ENCODE peak calls at places on chromosomes 2 and 18, in five cellular contexts. One of them, this sample, is unnamed.

GRCh38 chr2:18284331-18284730 is 276.1 kb downstream of the RDH14 start:
- ATAC-seq in GM12878: no peak
- ATAC-seq in upper lobe of left lung: no peak
- ATAC-seq in HCT116: no peak
- ATAC-seq in K562: no peak
- ATAC-seq in this sample: no peak

GRCh38 chr2:42040643-42041277 is 7.1 kb upstream of the PKDCC start:
- ATAC-seq in HCT116: no peak
- ATAC-seq in GM12878: no peak
- ATAC-seq in K562: peak; percentile 56
- ATAC-seq in upper lobe of left lung: no peak
- ATAC-seq in this sample: no peak

GRCh38 chr2:71379086-71379485 is 47.5 kb downstream of the ZNF638 start:
- ATAC-seq in GM12878: peak; percentile 56
- ATAC-seq in HCT116: peak; percentile 67
- ATAC-seq in upper lobe of left lung: peak; percentile 72
- ATAC-seq in K562: peak; percentile 88
- ATAC-seq in this sample: no peak

GRCh38 chr18:44536041-44536440 is 144.6 kb upstream of the SETBP1 start:
- ATAC-seq in GM12878: no peak
- ATAC-seq in HCT116: no peak
- ATAC-seq in K562: no peak
- ATAC-seq in upper lobe of left lung: peak; percentile 75
- ATAC-seq in this sample: no peak

GRCh38 chr2:47485751-47486300 is 82.9 kb downstream of the MSH2 start:
- ATAC-seq in K562: no peak
- ATAC-seq in upper lobe of left lung: no peak
- ATAC-seq in GM12878: no peak
- ATAC-seq in HCT116: no peak
- ATAC-seq in this sample: no peak

GRCh38 chr2:172693037-172693436 is 42.6 kb upstream of the RAPGEF4 start:
- ATAC-seq in upper lobe of left lung: peak; percentile 64
- ATAC-seq in HCT116: peak; percentile 97
- ATAC-seq in GM12878: no peak
- ATAC-seq in K562: no peak
- ATAC-seq in this sample: peak; percentile 25

GRCh38 chr18:68969027-68969426 is 171.1 kb downstream of the CCDC102B start:
- ATAC-seq in HCT116: no peak
- ATAC-seq in K562: no peak
- ATAC-seq in GM12878: no peak
- ATAC-seq in upper lobe of left lung: no peak
- ATAC-seq in this sample: no peak

GRCh38 chr2:86352137-86352931 is 14.9 kb upstream of the REEP1 start:
- ATAC-seq in GM12878: no peak
- ATAC-seq in upper lobe of left lung: no peak
- ATAC-seq in HCT116: no peak
- ATAC-seq in K562: no peak
- ATAC-seq in this sample: no peak

GRCh38 chr2:118048396-118048795 is 34.5 kb upstream of the CCDC93 start:
- ATAC-seq in GM12878: no peak
- ATAC-seq in HCT116: no peak
- ATAC-seq in K562: no peak
- ATAC-seq in upper lobe of left lung: no peak
- ATAC-seq in this sample: no peak

GRCh38 chr2:126828471-126828870 is 70.2 kb upstream of the TEX51 start:
- ATAC-seq in upper lobe of left lung: no peak
- ATAC-seq in HCT116: no peak
- ATAC-seq in GM12878: no peak
- ATAC-seq in K562: no peak
- ATAC-seq in this sample: no peak

GRCh38 chr2:156116113-156116512 is 216.4 kb downstream of the NR4A2 start:
- ATAC-seq in GM12878: no peak
- ATAC-seq in K562: no peak
- ATAC-seq in HCT116: no peak
- ATAC-seq in upper lobe of left lung: no peak
- ATAC-seq in this sample: no peak

GRCh38 chr18:11260963-11261441 is 111.6 kb upstream of the PIEZO2 start:
- ATAC-seq in GM12878: no peak
- ATAC-seq in upper lobe of left lung: no peak
- ATAC-seq in HCT116: no peak
- ATAC-seq in K562: no peak
- ATAC-seq in this sample: no peak

GRCh38 chr2:70926042-70926441 is 9.7 kb upstream of the ATP6V1B1 start:
- ATAC-seq in HCT116: no peak
- ATAC-seq in upper lobe of left lung: no peak
- ATAC-seq in GM12878: no peak
- ATAC-seq in K562: no peak
- ATAC-seq in this sample: no peak

GRCh38 chr2:130755234-130756040 is at the start of gene AMER3:
- ATAC-seq in GM12878: peak; percentile 15
- ATAC-seq in upper lobe of left lung: peak; percentile 14
- ATAC-seq in K562: no peak
- ATAC-seq in HCT116: no peak
- ATAC-seq in this sample: no peak

GRCh38 chr2:134609924-134610498 is 108.8 kb downstream of the TMEM163 start:
- ATAC-seq in HCT116: no peak
- ATAC-seq in upper lobe of left lung: no peak
- ATAC-seq in K562: no peak
- ATAC-seq in GM12878: no peak
- ATAC-seq in this sample: no peak

GRCh38 chr2:218209078-218209477 is 7.9 kb upstream of the ARPC2 start:
- ATAC-seq in upper lobe of left lung: no peak
- ATAC-seq in GM12878: no peak
- ATAC-seq in K562: no peak
- ATAC-seq in HCT116: no peak
- ATAC-seq in this sample: no peak

GRCh38 chr2:205117125-205117524 is 565.2 kb upstream of the NRP2 start:
- ATAC-seq in HCT116: no peak
- ATAC-seq in upper lobe of left lung: no peak
- ATAC-seq in GM12878: no peak
- ATAC-seq in K562: no peak
- ATAC-seq in this sample: no peak

GRCh38 chr2:208074610-208075356 is 49.5 kb upstream of the PLEKHM3 start:
- ATAC-seq in upper lobe of left lung: no peak
- ATAC-seq in GM12878: no peak
- ATAC-seq in HCT116: no peak
- ATAC-seq in K562: no peak
- ATAC-seq in this sample: no peak

GRCh38 chr2:127676906-127677305 is 1.6 kb upstream of the LIMS2 start:
- ATAC-seq in GM12878: no peak
- ATAC-seq in HCT116: no peak
- ATAC-seq in K562: no peak
- ATAC-seq in upper lobe of left lung: no peak
- ATAC-seq in this sample: no peak

GRCh38 chr2:172230783-172231446 is 128.2 kb upstream of the DLX2 start:
- ATAC-seq in GM12878: no peak
- ATAC-seq in K562: no peak
- ATAC-seq in upper lobe of left lung: no peak
- ATAC-seq in HCT116: no peak
- ATAC-seq in this sample: no peak

GRCh38 chr2:214545881-214546280 is 135.0 kb downstream of the VWC2L start:
- ATAC-seq in upper lobe of left lung: no peak
- ATAC-seq in GM12878: no peak
- ATAC-seq in HCT116: no peak
- ATAC-seq in K562: no peak
- ATAC-seq in this sample: no peak

GRCh38 chr2:143030127-143030526 is 99.1 kb upstream of the ARHGAP15 start:
- ATAC-seq in HCT116: no peak
- ATAC-seq in K562: no peak
- ATAC-seq in upper lobe of left lung: peak; percentile 62
- ATAC-seq in GM12878: peak; percentile 52
- ATAC-seq in this sample: no peak

GRCh38 chr2:189802396-189802912 is 18.2 kb downstream of the PMS1 start:
- ATAC-seq in GM12878: no peak
- ATAC-seq in K562: no peak
- ATAC-seq in upper lobe of left lung: no peak
- ATAC-seq in HCT116: no peak
- ATAC-seq in this sample: no peak
- TF ChIP-seq POLR2AphosphoS5 in GM12878: no peak
- TF ChIP-seq POLR2AphosphoS5 in K562: no peak
- TF ChIP-seq POLR2AphosphoS5 in upper lobe of left lung: no peak
- TF ChIP-seq POLR2AphosphoS5 in HCT116: no peak
- TF ChIP-seq POLR2AphosphoS5 in this sample: no peak

GRCh38 chr2:106956879-106957278 is 70.9 kb upstream of the ST6GAL2 start:
- ATAC-seq in HCT116: no peak
- ATAC-seq in K562: no peak
- ATAC-seq in GM12878: no peak
- ATAC-seq in upper lobe of left lung: peak; percentile 84
- ATAC-seq in this sample: no peak
- TF ChIP-seq POLR2AphosphoS5 in HCT116: no peak
- TF ChIP-seq POLR2AphosphoS5 in K562: no peak
- TF ChIP-seq POLR2AphosphoS5 in GM12878: no peak
- TF ChIP-seq POLR2AphosphoS5 in upper lobe of left lung: no peak
- TF ChIP-seq POLR2AphosphoS5 in this sample: no peak

GRCh38 chr2:28199995-28200394 is 192.7 kb upstream of the FOSL2 start:
- ATAC-seq in K562: no peak
- ATAC-seq in GM12878: no peak
- ATAC-seq in upper lobe of left lung: no peak
- ATAC-seq in HCT116: no peak
- ATAC-seq in this sample: no peak

GRCh38 chr2:28206786-28207185 is 185.9 kb upstream of the FOSL2 start:
- ATAC-seq in K562: no peak
- ATAC-seq in upper lobe of left lung: no peak
- ATAC-seq in GM12878: no peak
- ATAC-seq in HCT116: no peak
- ATAC-seq in this sample: no peak

GRCh38 chr2:28202718-28203117 is 189.9 kb upstream of the FOSL2 start:
- ATAC-seq in HCT116: no peak
- ATAC-seq in upper lobe of left lung: no peak
- ATAC-seq in K562: no peak
- ATAC-seq in GM12878: no peak
- ATAC-seq in this sample: no peak

GRCh38 chr2:28201711-28202180 is 190.9 kb upstream of the FOSL2 start:
- ATAC-seq in K562: no peak
- ATAC-seq in HCT116: no peak
- ATAC-seq in upper lobe of left lung: peak; percentile 29
- ATAC-seq in GM12878: no peak
- ATAC-seq in this sample: peak; percentile 89
- TF ChIP-seq POLR2AphosphoS5 in K562: no peak
- TF ChIP-seq POLR2AphosphoS5 in HCT116: no peak
- TF ChIP-seq POLR2AphosphoS5 in upper lobe of left lung: no peak
- TF ChIP-seq POLR2AphosphoS5 in GM12878: no peak
- TF ChIP-seq POLR2AphosphoS5 in this sample: peak; percentile 23

DNA sequence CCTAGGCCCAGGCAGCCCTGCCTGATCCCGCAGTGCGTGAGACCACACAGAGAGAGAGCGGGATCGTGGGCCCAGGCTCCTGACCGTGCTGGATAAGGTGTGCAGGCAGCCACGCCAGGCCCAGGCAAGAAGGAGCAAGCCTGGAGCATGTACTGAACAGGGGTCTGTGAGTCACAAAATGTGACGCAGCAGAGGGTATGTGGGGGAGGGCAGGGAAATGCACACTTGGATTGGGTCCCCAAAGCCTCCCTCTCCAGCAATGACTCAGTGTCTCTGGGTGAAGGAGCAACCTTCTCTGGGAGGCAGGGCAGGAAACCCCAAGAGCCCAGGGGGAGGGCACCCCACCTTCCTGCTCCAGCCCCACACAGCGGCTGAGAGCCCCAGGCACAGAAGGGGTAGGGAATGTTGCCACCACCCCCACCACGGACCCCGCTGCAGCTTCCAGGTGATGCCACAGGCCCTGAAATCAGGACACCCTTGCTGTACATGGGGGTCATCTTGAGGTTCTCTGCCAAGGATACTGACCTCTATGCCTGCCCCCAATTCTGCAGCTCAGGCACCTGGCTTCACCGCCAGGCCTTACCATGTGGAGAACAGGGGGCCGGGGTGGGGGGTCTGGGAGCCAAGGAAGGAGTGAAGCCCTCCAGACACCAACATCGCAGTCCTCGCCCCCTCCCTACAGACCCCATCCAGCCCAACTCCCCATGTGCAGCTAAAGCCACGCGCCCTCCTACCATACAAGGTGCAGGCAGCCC is 1.3 kb upstream of the GPC1 start:
- ATAC-seq in upper lobe of left lung: peak; percentile 23
- ATAC-seq in HCT116: peak; percentile 58
- ATAC-seq in K562: no peak
- ATAC-seq in GM12878: no peak
- ATAC-seq in this sample: no peak
- TF ChIP-seq POLR2AphosphoS5 in upper lobe of left lung: no peak
- TF ChIP-seq POLR2AphosphoS5 in HCT116: peak; percentile 77
- TF ChIP-seq POLR2AphosphoS5 in K562: no peak
- TF ChIP-seq POLR2AphosphoS5 in GM12878: no peak
- TF ChIP-seq POLR2AphosphoS5 in this sample: peak; percentile 62

GRCh38 chr2:219777388-219777787 is 150.0 kb downstream of the SLC4A3 start:
- ATAC-seq in HCT116: peak; percentile 30
- ATAC-seq in upper lobe of left lung: no peak
- ATAC-seq in K562: no peak
- ATAC-seq in GM12878: no peak
- ATAC-seq in this sample: no peak

GRCh38 chr2:219772697-219773096 is 145.3 kb downstream of the SLC4A3 start:
- ATAC-seq in HCT116: no peak
- ATAC-seq in K562: no peak
- ATAC-seq in GM12878: no peak
- ATAC-seq in upper lobe of left lung: no peak
- ATAC-seq in this sample: no peak

GRCh38 chr2:219775506-219775905 is 148.1 kb downstream of the SLC4A3 start:
- ATAC-seq in upper lobe of left lung: no peak
- ATAC-seq in GM12878: no peak
- ATAC-seq in K562: no peak
- ATAC-seq in HCT116: no peak
- ATAC-seq in this sample: no peak

GRCh38 chr2:219769044-219770030 is 141.9 kb downstream of the SLC4A3 start:
- ATAC-seq in upper lobe of left lung: peak; percentile 69
- ATAC-seq in K562: no peak
- ATAC-seq in GM12878: no peak
- ATAC-seq in HCT116: no peak
- ATAC-seq in this sample: peak; percentile 73

GRCh38 chr2:219772103-219772502 is 144.7 kb downstream of the SLC4A3 start:
- ATAC-seq in upper lobe of left lung: no peak
- ATAC-seq in K562: no peak
- ATAC-seq in HCT116: no peak
- ATAC-seq in GM12878: no peak
- ATAC-seq in this sample: no peak
- TF ChIP-seq POLR2AphosphoS5 in upper lobe of left lung: no peak
- TF ChIP-seq POLR2AphosphoS5 in K562: no peak
- TF ChIP-seq POLR2AphosphoS5 in HCT116: no peak
- TF ChIP-seq POLR2AphosphoS5 in GM12878: no peak
- TF ChIP-seq POLR2AphosphoS5 in this sample: no peak

DNA sequence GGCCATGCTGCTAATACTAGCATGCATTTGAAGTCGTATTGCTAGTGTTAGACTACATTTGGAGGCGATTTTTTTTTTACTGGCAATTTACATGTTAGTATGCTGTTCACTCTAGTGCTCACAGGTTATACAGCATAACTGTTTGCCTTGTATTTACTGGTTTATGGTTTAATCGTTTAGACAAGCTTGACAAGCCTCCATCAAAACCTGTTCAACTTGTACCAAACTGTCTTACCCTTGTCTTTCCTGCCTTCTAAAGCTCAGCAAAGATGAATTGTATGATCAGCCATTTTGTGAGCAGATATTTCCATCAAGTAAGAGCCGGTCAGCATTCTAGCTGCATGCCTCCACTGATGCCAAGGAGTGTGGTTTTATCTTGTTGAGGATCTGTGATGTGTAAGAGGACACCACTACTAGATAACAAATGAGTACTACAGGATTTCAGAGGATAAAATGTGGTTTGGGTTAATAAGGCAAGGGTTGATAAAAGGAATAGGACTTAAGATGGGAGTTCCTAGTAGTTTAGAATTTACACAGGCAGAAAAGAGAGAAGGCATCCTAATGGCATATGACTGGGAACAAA is 68.4 kb upstream of the ITM2C start:
- ATAC-seq in GM12878: no peak
- ATAC-seq in upper lobe of left lung: no peak
- ATAC-seq in K562: no peak
- ATAC-seq in HCT116: no peak
- ATAC-seq in this sample: no peak
- TF ChIP-seq POLR2AphosphoS5 in GM12878: no peak
- TF ChIP-seq POLR2AphosphoS5 in upper lobe of left lung: no peak
- TF ChIP-seq POLR2AphosphoS5 in K562: no peak
- TF ChIP-seq POLR2AphosphoS5 in HCT116: no peak
- TF ChIP-seq POLR2AphosphoS5 in this sample: no peak